ENCODE peak calls at places on chromosomes 1 and 21, in nine cellular contexts. T is stimulated activated naive CD8-positive, alpha-beta T cell treated with anti-CD3 and anti-CD28 coated beads, Interleukin-15, Interleukin-2, amounts not matched to agents 100 U/mL and 50 U/mL, for 24 hours; G is activated T-helper 1 cell treated with anti-CD3 and anti-CD28 coated beads, Interleukin-12 subunit alpha, Interleukin-12 subunit beta, Interleukin-2, Interleukin-4 antibody, amounts not matched to agents 30 ng/mL and 10 ng/mL and 1 ng/mL, durations not matched to agents 14 hours and 24 hours and 36 hours; B is NCI-H748 treated with DMSO at 0.1 percent for 48 hours; V is SW 1271; A is ecto neural progenitor cell; U is GM19239; M is heart right ventricle; K is NCI-H1105. S is an unnamed sample.

GRCh38 chr1:46535063-46535462 is 16.4 kb downstream of the KNCN start:
- DNase-seq in T (peak; percentile 47), G (no peak), B (no peak), V (no peak), A (no peak), U (no peak), M (no peak), K (peak; percentile 21), S (no peak)

GRCh38 chr1:47968489-47968888 is 28.7 kb downstream of the TRABD2B start:
- DNase-seq in T (no peak), G (no peak), B (no peak), V (no peak), A (no peak), U (no peak), M (no peak), K (no peak), S (no peak)

GRCh38 chr1:15848143-15848928 is 829 bp downstream of the SPEN start:
- DNase-seq in T (peak; percentile 56), G (peak; percentile 43), B (no peak), V (no peak), A (peak; percentile 56), U (no peak), M (peak; percentile 51), K (no peak), S (no peak)

GRCh38 chr1:64137569-64137936 is 65.9 kb upstream of the UBE2U start:
- DNase-seq in T (no peak), G (no peak), B (no peak), V (no peak), A (no peak), U (no peak), M (no peak), K (no peak), S (no peak)

GRCh38 chr1:156658945-156659574 is 17.1 kb downstream of the BCAN start:
- DNase-seq in T (no peak), G (no peak), B (no peak), V (no peak), A (no peak), U (no peak), M (no peak), K (no peak), S (no peak)

GRCh38 chr1:211654838-211655787 is 20.3 kb downstream of the NEK2 start:
- DNase-seq in T (peak; percentile 89), G (peak; percentile 63), B (peak; percentile 61), V (peak; percentile 25), A (peak; percentile 89), U (peak; percentile 41), M (peak; percentile 87), K (peak; percentile 78), S (peak; percentile 83)

GRCh38 chr1:209387271-209387968 is 196.1 kb upstream of the CAMK1G start:
- DNase-seq in T (no peak), G (no peak), B (no peak), V (no peak), A (no peak), U (no peak), M (no peak), K (no peak), S (no peak)

GRCh38 chr1:12112711-12113161 is 49.6 kb downstream of the TNFRSF8 start:
- DNase-seq in T (no peak), G (no peak), B (no peak), V (no peak), A (no peak), U (no peak), M (no peak), K (no peak), S (no peak)

GRCh38 chr1:207890136-207890738 is 20.7 kb downstream of the CD34 start:
- DNase-seq in T (no peak), G (no peak), B (no peak), V (no peak), A (no peak), U (no peak), M (peak; percentile 76), K (no peak), S (no peak)

GRCh38 chr21:31660134-31660565 is 657 bp downstream of the SOD1 start:
- DNase-seq in T (no peak), G (no peak), B (no peak), V (no peak), A (no peak), U (no peak), M (no peak), K (peak; percentile 46), S (no peak)

GRCh38 chr1:236746785-236747184 is 48.3 kb upstream of the MTR start:
- DNase-seq in T (no peak), G (no peak), B (no peak), V (no peak), A (no peak), U (no peak), M (no peak), K (no peak), S (no peak)

GRCh38 chr1:87805661-87806376 is 477.1 kb downstream of the LMO4 start:
- DNase-seq in T (no peak), G (no peak), B (no peak), V (no peak), A (no peak), U (no peak), M (no peak), K (no peak), S (no peak)

GRCh38 chr1:228141082-228141870 is 1.2 kb downstream of the GUK1 start:
- DNase-seq in T (peak; percentile 35), G (peak; percentile 26), B (no peak), V (no peak), A (peak; percentile 49), U (peak; percentile 65), M (peak; percentile 67), K (no peak), S (no peak)